ENCODE peak calls at places on chromosome 3, in four cellular contexts. E, R, B and Z are unnamed samples.

GRCh38 chr3:69357196-69357595 is 28.7 kb downstream of the FRMD4B start:
- DNase-seq in E (no peak), R (no peak), B (peak), Z (no peak)

GRCh38 chr3:171514466-171514865 is 54.3 kb upstream of the TNIK start:
- DNase-seq in E (no peak), R (no peak), B (peak), Z (no peak)

GRCh38 chr3:11391172-11391879 is 119.1 kb downstream of the ATG7 start:
- DNase-seq in E (no peak), R (peak), B (no peak), Z (peak)

GRCh38 chr3:13135811-13136321 is 62.6 kb upstream of the IQSEC1 start:
- DNase-seq in E (no peak), R (no peak), B (no peak), Z (no peak)

GRCh38 chr3:27507515-27508266 is 23.5 kb upstream of the SLC4A7 start:
- DNase-seq in E (peak), R (peak), B (peak), Z (no peak)

GRCh38 chr3:9777695-9778023 is 7.9 kb upstream of the CAMK1 start:
- DNase-seq in E (no peak), R (no peak), B (no peak), Z (no peak)

GRCh38 chr3:124963755-124964154 is 29.2 kb upstream of the MUC13 start:
- DNase-seq in E (no peak), R (peak), B (no peak), Z (no peak)

GRCh38 chr3:99473321-99473751 is 165.1 kb upstream of the COL8A1 start:
- DNase-seq in E (peak), R (no peak), B (peak), Z (peak)

GRCh38 chr3:175193815-175194518 is 334.8 kb downstream of the NAALADL2 start:
- DNase-seq in E (peak), R (peak), B (peak), Z (peak)

GRCh38 chr3:156626104-156626503 is 48.3 kb upstream of the TIPARP start:
- DNase-seq in E (no peak), R (no peak), B (peak), Z (no peak)

GRCh38 chr3:24923565-24923964 is 428.9 kb upstream of the THRB start:
- DNase-seq in E (no peak), R (no peak), B (no peak), Z (no peak)

GRCh38 chr3:55485208-55485791 is 1.8 kb downstream of the WNT5A start:
- DNase-seq in E (peak), R (peak), B (peak), Z (peak)

GRCh38 chr3:197516517-197516889 is 39.3 kb downstream of the BDH1 start:
- DNase-seq in E (peak), R (peak), B (peak), Z (peak)

GRCh38 chr3:122132949-122133540 is 50.4 kb upstream of the CASR start:
- DNase-seq in E (no peak), R (no peak), B (no peak), Z (no peak)

GRCh38 chr3:41117398-41117870 is 81.9 kb upstream of the CTNNB1 start:
- DNase-seq in E (peak), R (no peak), B (peak), Z (peak)

GRCh38 chr3:100289339-100289738 is 28.5 kb downstream of the TBC1D23 start:
- DNase-seq in E (peak), R (peak), B (no peak), Z (no peak)

GRCh38 chr3:160482796-160483195 is 33.2 kb upstream of the TRIM59 start:
- DNase-seq in E (no peak), R (no peak), B (no peak), Z (no peak)

GRCh38 chr3:150080058-150080730 is 109.5 kb upstream of the PFN2 start:
- DNase-seq in E (no peak), R (no peak), B (no peak), Z (peak)

GRCh38 chr3:46506526-46506925 is 8.8 kb downstream of the RTP3 start:
- DNase-seq in E (no peak), R (no peak), B (no peak), Z (no peak)

GRCh38 chr3:141333796-141334626 is 34.3 kb upstream of the ZBTB38 start:
- DNase-seq in E (no peak), R (peak), B (no peak), Z (peak)

GRCh38 chr3:132029182-132029902 is 5.5 kb downstream of the CPNE4 start:
- DNase-seq in E (peak), R (peak), B (peak), Z (peak)

GRCh38 chr3:141941093-141941492 is 64.7 kb downstream of the ATP1B3 start:
- DNase-seq in E (no peak), R (no peak), B (peak), Z (no peak)

GRCh38 chr3:45606991-45607712 is 12.6 kb downstream of the LIMD1 start:
- DNase-seq in E (no peak), R (peak), B (peak), Z (no peak)

GRCh38 chr3:112856537-112856936 is 9.9 kb upstream of the CD200R1L start:
- DNase-seq in E (no peak), R (no peak), B (no peak), Z (no peak)

GRCh38 chr3:112508261-112508660 is 9.0 kb upstream of the BTLA start:
- DNase-seq in E (no peak), R (no peak), B (no peak), Z (no peak)

GRCh38 chr3:25471081-25471768 is 43.2 kb downstream of the RARB start:
- DNase-seq in E (no peak), R (no peak), B (no peak), Z (peak)

GRCh38 chr3:13507791-13508339 is 27.8 kb downstream of the HDAC11 start:
- DNase-seq in E (no peak), R (peak), B (peak), Z (peak)

GRCh38 chr3:193850084-193850619 is 257.1 kb downstream of the OPA1 start:
- DNase-seq in E (no peak), R (no peak), B (no peak), Z (no peak)

GRCh38 chr3:6549296-6549695 is 311.6 kb upstream of the GRM7 start:
- DNase-seq in E (no peak), R (no peak), B (no peak), Z (no peak)

GRCh38 chr3:13261104-13261800 is 158.9 kb downstream of the NUP210 start:
- DNase-seq in E (no peak), R (no peak), B (no peak), Z (no peak)

GRCh38 chr3:49906004-49906860 is 2.6 kb upstream of the MST1R start:
- DNase-seq in E (peak), R (peak), B (peak), Z (peak)

GRCh38 chr3:50133283-50133615 is 21.9 kb upstream of the SEMA3F start:
- DNase-seq in E (no peak), R (no peak), B (no peak), Z (no peak)

GRCh38 chr3:39637807-39638206 is 170.3 kb downstream of the MOBP start:
- DNase-seq in E (peak), R (peak), B (peak), Z (peak)

GRCh38 chr3:39644176-39644575 is 165.2 kb upstream of the MYRIP start:
- DNase-seq in E (peak), R (peak), B (no peak), Z (peak)

GRCh38 chr3:39638286-39638685 is 170.8 kb downstream of the MOBP start:
- DNase-seq in E (peak), R (no peak), B (no peak), Z (no peak)

GRCh38 chr3:39641210-39641718 is 168.1 kb upstream of the MYRIP start:
- DNase-seq in E (no peak), R (no peak), B (no peak), Z (no peak)

DNA sequence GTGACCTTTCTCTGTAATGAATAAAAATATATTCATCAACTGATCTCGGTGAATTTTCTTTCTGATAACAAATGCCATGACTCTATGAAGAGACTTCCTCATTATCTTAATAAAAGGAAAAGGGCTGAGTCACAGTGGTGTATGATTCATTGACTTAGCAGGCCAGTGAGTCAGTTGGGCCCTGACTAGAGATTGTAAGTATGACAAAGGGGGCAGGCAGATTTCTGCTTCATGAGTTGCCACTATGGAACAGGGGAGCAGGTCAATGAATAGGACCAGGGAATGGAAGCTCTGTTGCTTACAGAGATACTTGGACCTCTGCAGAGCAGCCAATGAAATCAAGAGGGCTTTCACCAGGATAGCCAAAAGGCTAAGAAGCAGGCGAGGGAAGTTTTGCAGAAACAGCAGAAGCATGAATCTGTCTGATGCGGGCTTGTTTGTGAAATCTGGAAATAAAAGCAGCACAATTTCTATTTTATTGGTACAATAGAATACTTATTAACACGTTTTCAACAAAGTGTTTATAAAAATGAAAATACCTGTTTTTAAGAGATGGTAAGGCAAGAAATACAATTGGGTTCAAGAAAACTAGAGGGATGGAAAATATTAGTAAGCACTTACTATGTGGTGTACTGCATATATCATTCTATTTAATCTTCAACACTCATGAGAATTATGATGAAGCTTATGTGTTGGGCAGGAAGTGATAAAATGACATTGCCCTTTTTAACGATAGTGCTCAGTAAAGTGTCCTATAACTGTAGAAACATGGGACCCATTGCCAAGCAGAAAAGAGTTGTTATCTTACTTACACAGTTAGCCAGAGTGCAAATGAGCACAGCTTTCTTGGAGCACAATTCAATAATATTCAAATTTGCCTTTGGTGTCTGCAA is 169.8 kb upstream of the MYRIP start:
- DNase-seq in E (peak), R (peak), B (peak), Z (peak)
- H3K4me3 ChIP-seq in E (no peak), R (no peak), B (no peak), Z (no peak)

DNA sequence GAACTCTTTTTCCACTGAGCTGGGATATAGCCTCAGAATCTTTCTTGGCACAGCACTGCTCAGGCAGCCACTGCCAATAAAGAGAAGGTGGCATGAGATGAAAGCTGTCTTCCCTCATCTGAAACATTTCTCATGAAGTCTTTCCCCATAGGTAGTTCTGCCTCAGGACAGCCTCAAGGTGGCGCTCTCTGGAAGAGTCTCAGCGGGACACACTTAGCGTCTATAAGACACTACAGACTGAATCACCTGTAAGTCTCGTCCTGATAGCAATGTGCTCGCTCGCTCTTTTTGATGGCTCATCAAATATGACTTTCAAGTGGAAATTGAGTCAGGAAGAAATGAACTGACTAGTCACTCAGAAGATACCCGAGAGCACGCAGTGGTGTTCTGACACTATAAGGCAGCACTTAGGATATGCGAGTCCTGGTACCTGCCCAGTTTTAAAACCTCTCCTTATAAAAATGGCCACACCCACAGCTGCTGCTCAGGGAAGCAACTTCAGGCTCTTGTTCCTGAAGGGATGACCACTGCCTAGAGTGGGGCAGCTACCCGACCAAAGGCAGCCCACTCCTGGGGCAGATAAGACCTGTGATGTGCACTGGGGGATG is 269.5 kb downstream of the SUCLG2 start:
- DNase-seq in E (peak), R (peak), B (peak), Z (peak)
- TF ChIP-seq CTCF in E (peak), R (peak), B (peak), Z (peak)

DNA sequence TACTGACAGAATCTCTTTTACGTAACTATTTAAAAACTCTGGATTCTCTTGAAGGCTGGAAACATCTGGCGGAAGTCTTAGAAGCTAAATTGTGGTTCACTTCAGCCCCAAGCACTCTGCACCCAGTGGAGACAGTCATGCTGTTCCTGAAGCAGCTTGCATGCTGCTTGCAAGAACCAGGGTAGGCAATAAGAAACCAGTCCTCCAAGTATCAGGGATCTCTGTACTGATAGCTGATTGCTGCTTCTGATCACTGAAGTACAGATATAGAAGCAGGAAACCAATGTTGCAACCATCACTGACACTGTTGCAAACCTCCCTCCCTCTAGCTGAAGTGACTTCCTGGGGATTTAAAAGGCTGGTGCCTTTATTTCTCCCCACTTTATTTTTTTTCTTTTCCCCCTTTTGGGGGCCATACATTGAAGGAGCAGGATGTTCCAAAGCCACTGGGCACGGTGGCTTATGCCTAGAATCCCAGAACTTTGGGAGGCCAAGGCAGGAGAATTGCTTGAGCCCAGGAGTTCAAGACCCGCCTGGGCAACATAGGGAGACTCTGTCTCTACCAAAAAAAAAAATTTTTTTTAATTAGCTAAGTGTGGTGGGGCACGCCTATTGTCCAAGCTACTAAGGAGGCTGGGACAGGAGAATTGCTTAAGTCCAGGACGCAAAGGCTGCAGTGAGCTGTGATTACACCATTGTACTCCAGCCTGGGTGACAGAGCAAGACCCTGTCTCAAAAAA is 15.3 kb downstream of the SPCS1 start:
- DNase-seq in E (peak), R (no peak), B (no peak), Z (peak)
- H3K4me3 ChIP-seq in E (no peak), R (no peak), B (no peak), Z (no peak)

GRCh38 chr3:81173514-81173913 is 587.9 kb downstream of the GBE1 start:
- DNase-seq in E (peak), R (peak), B (peak), Z (no peak)
- TF ChIP-seq CTCF in E (peak), R (peak), B (peak), Z (no peak)

GRCh38 chr3:172516318-172517214 is 6.7 kb downstream of the TNFSF10 start:
- DNase-seq in E (peak), R (peak), B (peak), Z (peak)
- H3K4me3 ChIP-seq in E (no peak), R (no peak), B (peak), Z (no peak)